ENCODE peak calls at places on chromosome 10, in five cellular contexts. B is HCT116, H is stomach, L is gastrocnemius medialis, W is testis. O is an unnamed sample.
A peak's percentile ranks its signal among the peaks of the same experiment; 100 is the strongest.

GRCh38 chr10:52319926-52320325 is 5.8 kb downstream of the DKK1 start:
- DNase-seq in L (no peak), W (no peak), H (no peak), B (no peak), O (no peak)

GRCh38 chr10:37379991-37380390 is 254.6 kb downstream of the ANKRD30A start:
- DNase-seq in H (no peak), B (no peak), W (no peak), L (no peak), O (no peak)

GRCh38 chr10:28250782-28251181 is 52.1 kb downstream of the MPP7 start:
- DNase-seq in B (no peak), L (no peak), H (no peak), W (no peak), O (no peak)

GRCh38 chr10:133388265-133388972 is 5.5 kb upstream of the MTG1 start:
- DNase-seq in B (no peak), H (peak; percentile 18), L (no peak), W (no peak), O (no peak)

GRCh38 chr10:62166331-62167154 is 102.1 kb downstream of the RTKN2 start:
- DNase-seq in L (peak; percentile 8), B (no peak), H (peak; percentile 66), W (peak; percentile 26), O (peak; percentile 15)

GRCh38 chr10:131211146-131211545 is 100.4 kb downstream of the TCERG1L start:
- DNase-seq in L (no peak), H (peak; percentile 17), B (no peak), W (no peak), O (no peak)

GRCh38 chr10:97229322-97229721 is 43.6 kb upstream of the SLIT1 start:
- DNase-seq in B (no peak), H (no peak), W (no peak), L (no peak), O (no peak)

GRCh38 chr10:3467052-3467906 is 294.7 kb upstream of the PITRM1 start:
- DNase-seq in B (peak; percentile 93), H (peak; percentile 55), L (peak; percentile 83), W (peak; percentile 56), O (peak; percentile 73)

GRCh38 chr10:29918623-29919400 is 140.6 kb downstream of the JCAD start:
- DNase-seq in L (no peak), B (no peak), W (no peak), H (peak; percentile 47), O (no peak)

GRCh38 chr10:79149662-79150443 is 81.1 kb downstream of the ZMIZ1 start:
- DNase-seq in H (peak; percentile 63), W (peak; percentile 62), L (peak; percentile 76), B (peak; percentile 48), O (peak; percentile 84)

GRCh38 chr10:22002531-22003110 is 909 bp downstream of the DNAJC1 start:
- DNase-seq in W (no peak), L (no peak), B (no peak), H (no peak), O (no peak)

GRCh38 chr10:28125701-28126100 is 126.8 kb upstream of the ODAD2 start:
- DNase-seq in L (no peak), H (no peak), W (no peak), B (no peak), O (no peak)

GRCh38 chr10:124696446-124697392 is 47.5 kb downstream of the FAM53B start:
- DNase-seq in H (no peak), L (no peak), B (no peak), W (no peak), O (no peak)

GRCh38 chr10:75283150-75284096 is 47.7 kb upstream of the COMTD1 start:
- DNase-seq in H (no peak), L (no peak), B (no peak), W (no peak), O (no peak)

DNA sequence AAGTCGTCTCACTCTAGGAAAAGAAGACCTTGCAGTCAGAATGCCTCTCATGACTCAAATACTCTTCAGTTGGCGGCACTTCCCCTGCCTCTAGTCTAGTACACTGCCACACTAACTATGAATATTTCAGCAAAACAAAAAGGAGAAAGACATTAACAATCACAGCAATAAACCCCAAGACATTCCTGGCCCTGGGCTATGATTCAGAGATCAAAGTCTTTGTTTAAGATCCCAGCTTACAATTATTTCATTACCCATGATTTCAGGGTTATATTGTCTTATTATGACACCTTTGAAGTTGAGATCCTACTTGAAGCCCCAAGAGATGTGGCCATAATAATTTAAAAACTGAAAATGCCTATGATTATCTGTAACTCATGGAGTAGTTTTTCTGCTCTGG is 597.5 kb downstream of the REEP3 start:
- DNase-seq in H (no peak), B (no peak), L (no peak), W (no peak), O (no peak)
- H3K27ac ChIP-seq in H (no peak overlapping the region), B (no peak overlapping the region), L (no peak overlapping the region), W (no peak overlapping the region), O (no peak overlapping the region)

DNA sequence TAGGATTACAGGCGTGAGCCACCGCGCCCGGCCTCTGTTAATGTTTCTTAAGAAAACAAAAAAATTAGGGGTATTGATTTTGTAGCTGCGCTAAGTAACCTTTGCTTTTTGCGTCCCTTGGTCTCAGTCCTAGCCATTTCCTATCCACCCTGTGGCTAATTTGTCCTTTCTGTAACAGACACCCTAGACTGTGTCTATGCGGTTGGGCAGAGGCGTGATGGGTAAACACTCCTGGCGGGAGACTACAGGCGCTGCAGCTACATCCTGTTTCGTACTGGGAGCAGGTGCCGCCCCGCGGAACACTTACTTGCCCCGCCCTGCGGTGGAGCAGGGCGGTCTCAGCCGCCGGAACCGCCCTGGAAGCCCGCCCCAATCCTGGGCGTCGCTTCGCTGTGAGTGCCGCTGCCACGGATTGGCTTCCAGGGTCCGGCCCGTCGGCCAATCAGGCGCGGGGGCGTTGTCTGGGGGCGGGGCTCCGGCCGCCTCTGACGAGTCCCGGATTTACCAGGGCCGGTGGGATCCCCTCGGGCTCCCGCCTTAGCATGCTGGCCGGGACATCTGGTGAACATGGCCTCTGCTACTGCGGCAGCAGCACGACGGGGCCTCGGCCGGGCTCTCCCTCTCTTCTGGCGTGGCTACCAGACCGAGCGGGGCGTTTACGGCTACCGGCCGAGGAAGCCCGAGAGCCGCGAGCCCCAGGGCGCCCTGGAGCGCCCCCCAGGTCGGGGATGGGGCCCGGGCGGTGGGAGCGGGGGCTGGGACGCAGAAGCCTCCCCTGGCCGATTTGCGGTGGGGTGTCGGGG is at the start of gene DHTKD1:
- DNase-seq in H (peak; percentile 99), L (peak; percentile 96), B (peak; percentile 94), W (peak; percentile 98), O (peak; percentile 99)
- TF ChIP-seq POLR2A in H (no peak), L (peak; percentile 71), B (peak; percentile 57), W (peak; percentile 24), O (peak; percentile 79)

GRCh38 chr10:89002234-89002978 is 11.8 kb downstream of the FAS start:
- DNase-seq in L (no peak), W (no peak), B (no peak), H (no peak), O (no peak)
- H3K27ac ChIP-seq in L (no peak overlapping the region), W (no peak overlapping the region), B (no peak overlapping the region), H (peak overlapping the region; percentile 74), O (peak overlapping the region; percentile 63)

DNA sequence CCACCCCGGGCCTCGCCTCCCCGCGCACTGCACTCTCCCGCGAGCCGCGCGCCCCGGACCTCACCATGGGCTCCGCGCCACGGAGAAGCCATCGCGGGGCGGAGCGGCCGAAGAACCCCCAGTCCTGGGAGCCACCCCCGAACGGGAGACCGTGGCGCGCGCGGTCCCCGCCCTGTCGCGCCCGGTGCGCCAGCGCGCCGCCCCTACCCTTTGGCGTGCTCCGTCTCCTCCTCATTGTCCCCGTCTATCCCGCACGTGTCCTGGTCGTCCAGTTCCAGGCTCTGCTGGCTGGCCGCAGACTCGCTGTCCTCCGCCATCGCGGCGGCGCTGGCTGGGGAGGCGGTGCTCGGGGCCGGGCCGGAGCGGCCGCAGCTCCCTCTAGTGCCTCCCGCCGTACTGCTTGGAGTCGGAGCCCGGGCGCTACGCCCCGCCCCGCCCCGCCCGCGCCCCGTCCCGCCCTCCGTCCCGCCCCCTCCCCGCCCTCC is at the start of gene NMT2:
- DNase-seq in W (no peak), L (no peak), H (no peak), B (peak; percentile 68), O (no peak)
- TF ChIP-seq POLR2A in W (peak; percentile 89), L (peak; percentile 89), H (no peak), B (peak; percentile 89), O (peak; percentile 88)

O was measured in transverse colon.